ENCODE peak calls at places on chromosomes 13 and 19, in four cellular contexts. K, X, Y and B are unnamed samples.

GRCh38 chr19:40691421-40692211 is 1.2 kb upstream of the NUMBL start:
- DNase-seq in K (no peak), X (no peak), Y (no peak), B (no peak)

GRCh38 chr19:16070366-16070990 is 5.8 kb upstream of the TPM4 start:
- DNase-seq in K (no peak), X (no peak), Y (peak; percentile 57), B (peak; percentile 81)

GRCh38 chr19:18793144-18794028 is 2.3 kb upstream of the COMP start:
- DNase-seq in K (no peak), X (no peak), Y (no peak), B (no peak)

GRCh38 chr19:7293795-7294570 is at the start of gene INSR:
- DNase-seq in K (peak; percentile 84), X (peak; percentile 54), Y (peak; percentile 98), B (peak; percentile 90)

GRCh38 chr19:5850743-5851293 is 431 bp downstream of the FUT3 start:
- DNase-seq in K (peak; percentile 53), X (no peak), Y (peak; percentile 6), B (no peak)

GRCh38 chr19:29489182-29489951 is 36.4 kb upstream of the VSTM2B start:
- DNase-seq in K (no peak), X (no peak), Y (no peak), B (no peak)

GRCh38 chr19:44684892-44685847 is 13.8 kb upstream of the CEACAM16 start:
- DNase-seq in K (peak; percentile 97), X (no peak), Y (peak; percentile 26), B (peak; percentile 97)

GRCh38 chr13:42696191-42696590 is 85.2 kb upstream of the FAM216B start:
- DNase-seq in K (peak; percentile 80), X (no peak), Y (no peak), B (no peak)

GRCh38 chr13:99373436-99373835 is 66.2 kb upstream of the GPR183 start:
- DNase-seq in K (no peak), X (no peak), Y (no peak), B (no peak)

GRCh38 chr13:70634893-70635292 is 526.6 kb upstream of the KLHL1 start:
- DNase-seq in K (no peak), X (no peak), Y (no peak), B (peak; percentile 36)

GRCh38 chr19:56099638-56100539 is 21.2 kb downstream of the ZNF787 start:
- DNase-seq in K (no peak), X (no peak), Y (no peak), B (no peak)

GRCh38 chr13:102286326-102286725 is 115.5 kb downstream of the FGF14 start:
- DNase-seq in K (peak; percentile 96), X (no peak), Y (no peak), B (no peak)

GRCh38 chr19:54147676-54148075 is 10.1 kb downstream of the CNOT3 start:
- DNase-seq in K (peak; percentile 28), X (no peak), Y (no peak), B (no peak)

GRCh38 chr19:37987356-37988332 is 80.6 kb downstream of the SIPA1L3 start:
- DNase-seq in K (no peak), X (no peak), Y (peak; percentile 30), B (no peak)

GRCh38 chr19:41934849-41935374 is 6.7 kb upstream of the ERFL start:
- DNase-seq in K (peak; percentile 49), X (no peak), Y (peak; percentile 74), B (peak; percentile 45)

GRCh38 chr19:49566302-49566701 is 14.1 kb downstream of the NOSIP start:
- DNase-seq in K (no peak), X (no peak), Y (no peak), B (no peak)

DNA sequence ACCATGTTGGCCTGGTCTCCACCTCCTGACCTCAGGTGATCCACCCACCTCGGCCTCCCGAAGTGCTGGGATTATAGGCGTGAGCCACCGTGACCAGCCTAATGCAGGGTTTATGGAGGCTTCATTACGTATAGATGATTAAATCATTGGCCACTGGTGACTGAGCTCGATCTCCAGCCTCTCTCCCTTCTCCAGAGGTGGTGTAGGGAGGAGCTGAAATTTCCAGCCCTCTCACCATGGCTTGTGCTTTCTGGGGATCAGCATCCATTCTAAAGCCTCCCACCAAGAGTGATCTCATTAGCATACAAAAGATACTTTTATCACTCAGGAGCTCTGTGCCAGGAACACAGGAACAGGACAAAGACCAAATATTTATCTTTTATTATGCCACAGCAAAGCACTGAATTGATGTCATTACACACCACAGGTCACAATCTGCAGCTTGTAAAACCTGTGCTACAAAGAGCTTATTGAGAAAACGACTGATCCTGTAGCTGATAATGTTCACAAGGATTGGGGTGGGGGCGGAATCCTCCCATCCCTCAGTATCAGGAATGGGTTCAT is 32.4 kb downstream of the RHPN2 start:
- DNase-seq in K (no peak), X (no peak), Y (no peak), B (no peak)
- TF ChIP-seq FOS in K (no peak), X (no peak), Y (no peak), B (no peak)

GRCh38 chr19:10288662-10289166 is 1.0 kb upstream of the ICAM5 start:
- DNase-seq in K (peak; percentile 40), X (no peak), Y (peak; percentile 83), B (no peak)

GRCh38 chr19:10289167-10289835 is 451 bp upstream of the ICAM5 start:
- DNase-seq in K (peak; percentile 54), X (no peak), Y (peak; percentile 66), B (no peak)

GRCh38 chr19:10284641-10285278 is 2.0 kb upstream of the ICAM4 start:
- DNase-seq in K (no peak), X (no peak), Y (no peak), B (no peak)

GRCh38 chr19:10285393-10285792 is 1.4 kb upstream of the ICAM4 start:
- DNase-seq in K (no peak), X (no peak), Y (no peak), B (no peak)

GRCh38 chr19:10286803-10287737 is at the start of gene ICAM4:
- DNase-seq in K (peak; percentile 29), X (no peak), Y (peak; percentile 80), B (peak; percentile 49)
- TF ChIP-seq FOS in K (no peak), X (no peak), Y (no peak), B (no peak)

DNA sequence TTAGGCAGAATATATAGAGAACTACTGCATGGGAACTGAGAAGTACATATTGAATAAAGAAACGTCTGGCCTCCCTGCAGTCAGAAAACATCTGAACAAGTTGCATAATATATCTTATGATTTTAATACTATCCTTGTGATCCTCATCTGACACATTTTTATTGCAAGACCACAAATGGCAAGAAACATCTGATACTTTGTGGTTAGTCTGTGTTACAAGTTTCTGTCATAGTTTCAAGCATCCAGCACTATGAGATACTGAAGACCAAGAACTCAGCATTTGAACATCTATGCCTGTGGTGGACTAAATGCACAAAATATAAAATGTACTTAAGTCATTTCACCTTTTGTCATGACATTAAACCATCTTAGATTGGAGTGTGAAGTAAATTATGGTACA is 1175.8 kb upstream of the MIR17HG start:
- DNase-seq in K (no peak), X (no peak), Y (no peak), B (no peak)
- TF ChIP-seq FOS in K (no peak), X (no peak), Y (no peak), B (no peak)

GRCh38 chr19:11560404-11560988 is 1.5 kb upstream of the ELOF1 start:
- DNase-seq in K (peak; percentile 84), X (peak; percentile 83), Y (peak; percentile 73), B (peak; percentile 78)
- TF ChIP-seq FOS in K (no peak), X (no peak), Y (no peak), B (no peak)

DNA sequence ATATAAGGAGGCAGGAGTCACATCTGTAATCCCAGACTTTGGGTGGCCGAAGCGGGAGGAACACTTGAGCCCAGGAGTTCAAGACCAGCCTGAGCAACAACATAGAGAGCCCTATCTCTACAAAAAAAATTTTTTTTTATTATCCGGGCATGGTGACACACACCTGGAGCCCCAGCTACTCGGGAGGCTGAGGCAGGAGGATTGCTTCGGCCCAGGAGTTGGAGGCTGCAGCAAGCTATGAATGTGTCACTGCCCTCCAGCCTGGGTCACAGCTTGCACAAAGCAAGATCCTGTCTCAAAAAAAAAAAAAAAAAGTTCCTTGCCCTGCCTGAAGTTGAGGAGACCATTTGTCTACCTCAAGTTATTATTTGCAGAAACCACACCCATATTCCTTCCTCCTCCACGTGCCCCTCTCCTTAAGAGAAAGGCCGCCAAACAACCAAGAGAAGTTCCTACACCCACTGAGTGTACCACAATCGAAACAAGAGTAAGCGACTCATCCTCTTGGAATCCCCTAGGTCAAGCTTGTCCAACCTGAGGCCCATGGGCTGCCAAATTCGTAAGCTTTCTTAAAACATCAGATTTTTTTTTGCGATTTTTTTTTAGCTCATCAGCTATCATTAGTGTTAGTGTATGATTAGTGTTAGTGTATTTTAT is 2.2 kb downstream of the ABCC4 start:
- DNase-seq in K (peak; percentile 94), X (no peak), Y (no peak), B (no peak)
- TF ChIP-seq FOS in K (peak; percentile 25), X (no peak), Y (no peak), B (peak; percentile 27)

DNA sequence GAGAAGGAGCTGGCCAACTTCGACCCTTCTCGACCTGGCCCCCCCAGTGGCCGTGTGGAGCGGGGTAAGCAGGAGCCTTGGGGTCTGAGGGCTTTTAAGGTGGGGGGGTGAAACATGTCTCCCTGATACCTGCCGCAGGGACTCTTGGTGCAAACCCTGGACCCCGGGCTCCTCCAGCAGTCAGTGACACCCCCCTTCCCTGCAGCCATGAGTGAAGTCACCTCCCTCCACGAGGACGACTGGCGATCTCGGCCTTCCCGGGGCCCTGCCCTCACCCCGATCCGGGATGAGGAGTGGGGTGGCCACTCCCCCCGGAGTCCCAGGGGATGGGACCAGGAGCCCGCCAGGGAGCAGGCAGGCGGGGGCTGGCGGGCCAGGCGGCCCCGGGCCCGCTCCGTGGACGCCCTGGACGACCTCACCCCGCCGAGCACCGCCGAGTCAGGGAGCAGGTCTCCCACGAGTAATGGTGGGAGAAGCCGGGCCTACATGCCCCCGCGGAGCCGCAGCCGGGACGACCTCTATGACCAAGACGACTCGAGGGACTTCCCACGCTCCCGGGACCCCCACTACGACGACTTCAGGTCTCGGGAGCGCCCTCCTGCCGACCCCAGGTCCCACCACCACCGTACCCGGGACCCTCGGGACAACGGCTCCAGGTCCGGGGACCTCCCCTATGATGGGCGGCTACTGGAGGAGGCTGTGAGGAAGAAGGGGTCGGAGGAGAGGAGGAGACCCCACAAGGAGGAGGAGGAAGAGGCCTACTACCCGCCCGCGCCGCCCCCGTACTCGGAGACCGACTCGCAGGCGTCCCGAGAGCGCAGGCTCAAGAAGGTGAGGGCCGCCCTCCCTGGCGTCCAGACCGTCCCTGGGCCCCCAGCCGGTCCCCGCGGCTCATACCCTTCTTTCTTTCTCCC is 1.6 kb upstream of the USF2 start:
- DNase-seq in K (peak; percentile 10), X (no peak), Y (peak; percentile 71), B (peak; percentile 10)
- TF ChIP-seq FOS in K (no peak), X (no peak), Y (no peak), B (no peak)